ENCODE peak calls at places on chromosome 14, in seven cellular contexts. U is posterior cingulate gyrus, M is cardiac muscle cell, S is foreskin fibroblast, J is amygdala, N is NCI-H2081, C is iris pigment epithelial cell. W is an unnamed sample.

GRCh38 chr14:104752338-104752734 is 611 bp upstream of the SIVA1 start:
- DNase-seq in U (no peak), M (no peak), S (no peak), J (no peak), N (no peak), C (no peak), W (no peak)

GRCh38 chr14:36067428-36068187 is 108.9 kb downstream of the PTCSC3 start:
- DNase-seq in U (no peak), M (no peak), S (no peak), J (no peak), N (no peak), C (no peak), W (no peak)

GRCh38 chr14:57199911-57200310 is 68.8 kb downstream of the EXOC5 start:
- DNase-seq in U (no peak), M (peak; percentile 44), S (peak; percentile 51), J (no peak), N (no peak), C (peak; percentile 88), W (no peak)

GRCh38 chr14:103281496-103282231 is 52.4 kb upstream of the EIF5 start:
- DNase-seq in U (no peak), M (peak; percentile 68), S (peak; percentile 76), J (no peak), N (peak; percentile 12), C (peak; percentile 71), W (no peak)

GRCh38 chr14:38420045-38420444 is 164.2 kb upstream of the CLEC14A start:
- DNase-seq in U (no peak), M (peak; percentile 50), S (peak; percentile 55), J (no peak), N (no peak), C (peak; percentile 59), W (no peak)

GRCh38 chr14:85310491-85311272 is 219.3 kb upstream of the FLRT2 start:
- DNase-seq in U (no peak), M (no peak), S (no peak), J (no peak), N (no peak), C (peak; percentile 7), W (no peak)

GRCh38 chr14:53715390-53715730 is 241.3 kb downstream of the BMP4 start:
- DNase-seq in U (no peak), M (peak; percentile 69), S (peak; percentile 71), J (no peak), N (no peak), C (peak; percentile 63), W (no peak)

GRCh38 chr14:94543450-94544123 is 17.7 kb upstream of the SERPINA4 start:
- DNase-seq in U (no peak), M (no peak), S (no peak), J (no peak), N (no peak), C (no peak), W (no peak)

GRCh38 chr14:105059035-105059916 is 6.0 kb downstream of the GPR132 start:
- DNase-seq in U (no peak), M (no peak), S (no peak), J (no peak), N (no peak), C (no peak), W (no peak)

GRCh38 chr14:75310295-75311059 is 31.8 kb downstream of the FOS start:
- DNase-seq in U (peak; percentile 77), M (peak; percentile 97), S (peak; percentile 73), J (peak; percentile 49), N (peak; percentile 87), C (peak; percentile 76), W (peak; percentile 83)